ENCODE peak calls at places on chromosomes 7 and 10, in four cellular contexts. A, V, K and Y are unnamed samples.

GRCh38 chr10:11595395-11595692 is 16.1 kb downstream of the USP6NL start:
- DNase-seq in K (no peak), V (no peak), A (no peak), Y (no peak)

GRCh38 chr7:117217636-117218035 is 105.2 kb downstream of the WNT2 start:
- DNase-seq in V (no peak), K (no peak), A (peak), Y (no peak)

GRCh38 chr10:29253096-29254029 is 35.5 kb upstream of the LYZL1 start:
- DNase-seq in V (no peak), A (no peak), K (no peak), Y (no peak)

GRCh38 chr7:140640060-140640611 is 477 bp downstream of the DENND2A start:
- DNase-seq in K (peak), A (no peak), V (no peak), Y (no peak)

GRCh38 chr7:145462463-145462862 is 626.6 kb upstream of the TPK1 start:
- DNase-seq in A (no peak), V (no peak), K (no peak), Y (no peak)

GRCh38 chr10:97623277-97623676 is 10.0 kb downstream of the MORN4 start:
- DNase-seq in V (no peak), K (no peak), A (no peak), Y (no peak)

GRCh38 chr10:131187886-131188285 is 123.6 kb downstream of the TCERG1L start:
- DNase-seq in V (no peak), A (no peak), K (no peak), Y (no peak)

GRCh38 chr7:2518101-2518500 is 1.5 kb upstream of the LFNG start:
- DNase-seq in A (no peak), K (no peak), V (no peak), Y (no peak)

GRCh38 chr7:117997862-117998825 is 124.9 kb upstream of the CTTNBP2 start:
- DNase-seq in A (no peak), V (no peak), K (no peak), Y (no peak)

GRCh38 chr10:4174197-4174596 is 389.2 kb upstream of the KLF6 start:
- DNase-seq in V (no peak), K (no peak), A (no peak), Y (peak)

GRCh38 chr7:13986208-13986607 is 3.3 kb downstream of the ETV1 start:
- DNase-seq in A (no peak), K (no peak), V (no peak), Y (no peak)

GRCh38 chr7:26653430-26653911 is 210.9 kb downstream of the SKAP2 start:
- DNase-seq in A (no peak), K (no peak), V (no peak), Y (no peak)

GRCh38 chr10:80697926-80698325 is 160.2 kb downstream of the SH2D4B start:
- DNase-seq in A (no peak), K (no peak), V (no peak), Y (no peak)

GRCh38 chr10:27742926-27743735 is 2.5 kb downstream of the MKX start:
- DNase-seq in K (peak), V (peak), A (no peak), Y (no peak)

GRCh38 chr10:86104156-86104555 is 262.4 kb downstream of the GRID1 start:
- DNase-seq in V (no peak), A (no peak), K (no peak), Y (no peak)

GRCh38 chr10:28241766-28242399 is 61.0 kb downstream of the MPP7 start:
- DNase-seq in V (no peak), K (peak), A (peak), Y (peak)

GRCh38 chr7:128366986-128367385 is 5.5 kb upstream of the PRRT4 start:
- DNase-seq in A (no peak), K (no peak), V (no peak), Y (no peak)

GRCh38 chr10:29386347-29386999 is 97.6 kb downstream of the LYZL1 start:
- DNase-seq in V (no peak), A (no peak), K (no peak), Y (peak)

GRCh38 chr7:150340875-150341262 is 560 bp downstream of the RARRES2 start:
- DNase-seq in A (no peak), K (no peak), V (no peak), Y (no peak)

GRCh38 chr10:93757766-93758509 is at the start of gene LGI1:
- DNase-seq in A (no peak), K (no peak), V (no peak), Y (no peak)

GRCh38 chr10:103789771-103790201 is 65.6 kb downstream of the SH3PXD2A start:
- DNase-seq in K (no peak), A (no peak), V (no peak), Y (no peak)

GRCh38 chr7:69429817-69430501 is 168.3 kb upstream of the AUTS2 start:
- DNase-seq in A (no peak), V (no peak), K (peak), Y (no peak)

GRCh38 chr7:6228865-6229264 is 43.6 kb downstream of the CYTH3 start:
- DNase-seq in K (no peak), V (no peak), A (no peak), Y (no peak)

GRCh38 chr10:28644647-28645046 is 32.7 kb upstream of the BAMBI start:
- DNase-seq in A (no peak), K (no peak), V (no peak), Y (peak)

GRCh38 chr7:28686418-28686800 is 271.7 kb downstream of the TRIL start:
- DNase-seq in A (peak), K (peak), V (no peak), Y (no peak)

GRCh38 chr10:71421075-71421434 is 24.3 kb downstream of the CDH23 start:
- DNase-seq in V (peak), A (no peak), K (no peak), Y (no peak)

GRCh38 chr10:114285961-114286441 is 46.9 kb downstream of the VWA2 start:
- DNase-seq in V (no peak), A (no peak), K (no peak), Y (no peak)

GRCh38 chr7:150381096-150381495 is 2.0 kb downstream of the ZNF775 start:
- DNase-seq in K (no peak), A (no peak), V (no peak), Y (no peak)

GRCh38 chr7:152759655-152760383 is at the start of gene ACTR3B:
- DNase-seq in K (peak), V (peak), A (peak), Y (peak)

GRCh38 chr10:11058965-11059364 is 41.3 kb downstream of the CELF2 start:
- DNase-seq in A (peak), V (no peak), K (no peak), Y (no peak)

GRCh38 chr7:27133409-27134157 is 3.0 kb upstream of the HOXA4 start:
- DNase-seq in A (no peak), V (no peak), K (no peak), Y (no peak)

GRCh38 chr7:35424869-35425495 is 171.1 kb upstream of the TBX20 start:
- DNase-seq in K (no peak), V (peak), A (peak), Y (peak)

GRCh38 chr10:31693499-31693898 is 235.1 kb downstream of the ARHGAP12 start:
- DNase-seq in A (no peak), V (no peak), K (no peak), Y (no peak)

GRCh38 chr10:95389982-95390381 is 99.2 kb upstream of the PDLIM1 start:
- DNase-seq in V (no peak), K (no peak), A (no peak), Y (no peak)

GRCh38 chr10:95388072-95388471 is 97.3 kb upstream of the PDLIM1 start:
- DNase-seq in V (no peak), A (no peak), K (no peak), Y (no peak)

GRCh38 chr10:95388539-95388938 is 97.7 kb upstream of the PDLIM1 start:
- DNase-seq in V (no peak), A (no peak), K (no peak), Y (no peak)

GRCh38 chr10:95387383-95387782 is 96.6 kb upstream of the PDLIM1 start:
- DNase-seq in A (no peak), K (no peak), V (no peak), Y (no peak)

DNA sequence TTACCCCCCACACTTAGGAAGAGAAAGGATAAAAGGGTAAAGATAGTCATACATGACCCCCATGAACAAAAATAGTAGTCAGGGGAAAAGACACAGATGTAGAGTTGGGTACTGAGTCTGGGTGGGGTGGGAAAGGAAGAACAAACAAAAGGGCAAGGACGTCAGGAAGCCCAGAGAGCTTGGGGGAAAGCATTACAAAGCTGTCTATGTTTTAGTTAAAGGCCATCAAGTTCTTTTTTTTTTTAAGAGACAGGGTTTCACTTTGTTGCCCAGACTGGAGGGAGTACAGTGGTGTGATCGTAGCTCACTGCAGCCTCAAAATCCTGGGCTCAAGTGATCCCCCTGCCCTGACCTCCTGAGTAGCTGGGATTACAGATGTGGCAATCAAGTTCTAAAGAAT is 98.4 kb upstream of the PDLIM1 start:
- DNase-seq in K (no peak), V (no peak), A (no peak), Y (no peak)
- H3K27ac ChIP-seq in K (peak), V (no peak), A (no peak), Y (no peak)

GRCh38 chr7:738723-739454 is 11.8 kb upstream of the PRKAR1B start:
- DNase-seq in A (no peak), K (no peak), V (no peak), Y (no peak)

GRCh38 chr7:738241-738640 is 11.2 kb upstream of the PRKAR1B start:
- DNase-seq in K (no peak), A (no peak), V (no peak), Y (no peak)

GRCh38 chr7:739964-740942 is 13.2 kb upstream of the PRKAR1B start:
- DNase-seq in V (no peak), A (no peak), K (no peak), Y (no peak)

GRCh38 chr7:741191-741671 is 14.2 kb upstream of the PRKAR1B start:
- DNase-seq in A (no peak), V (no peak), K (no peak), Y (no peak)

DNA sequence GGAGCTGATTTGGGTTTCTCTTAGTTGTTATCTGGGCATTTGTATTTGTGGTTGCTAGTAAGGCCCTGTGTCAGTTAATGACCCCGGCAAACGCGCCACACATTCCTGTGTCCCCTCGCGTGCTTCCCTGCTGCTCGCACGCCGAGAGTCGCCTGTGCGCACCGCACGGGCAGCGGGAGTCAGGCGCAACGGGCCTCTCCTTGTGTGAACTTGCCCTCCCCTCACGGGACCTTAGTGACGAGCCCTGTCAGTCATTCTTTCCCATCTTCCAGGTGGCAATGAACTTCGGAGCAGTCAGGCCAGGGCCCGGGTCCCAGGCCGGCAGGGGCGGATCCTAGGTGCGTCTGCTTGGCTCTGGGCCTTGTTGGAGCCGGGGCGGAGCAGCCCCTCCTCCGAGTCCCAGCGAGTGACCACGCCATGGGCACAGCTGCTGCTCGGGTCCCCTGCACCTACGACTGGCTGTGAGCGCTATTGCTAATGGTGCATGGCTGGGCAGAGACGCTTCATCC is 12.4 kb upstream of the PRKAR1B start:
- DNase-seq in V (no peak), K (no peak), A (no peak), Y (no peak)
- H3K27ac ChIP-seq in V (no peak), K (no peak), A (no peak), Y (no peak)

GRCh38 chr7:47491637-47492036 is 90.3 kb downstream of the TNS3 start:
- DNase-seq in A (no peak), V (no peak), K (no peak), Y (no peak)
- H3K27ac ChIP-seq in A (no peak), V (no peak), K (no peak), Y (no peak)

GRCh38 chr7:91291902-91292301 is 27.7 kb downstream of the FZD1 start:
- DNase-seq in A (no peak), V (no peak), K (no peak), Y (no peak)

GRCh38 chr7:91289633-91290260 is 25.5 kb downstream of the FZD1 start:
- DNase-seq in A (no peak), V (no peak), K (no peak), Y (no peak)

GRCh38 chr7:91293136-91293535 is 28.9 kb downstream of the FZD1 start:
- DNase-seq in A (no peak), V (no peak), K (no peak), Y (no peak)

GRCh38 chr7:91292506-91292905 is 28.3 kb downstream of the FZD1 start:
- DNase-seq in K (no peak), V (no peak), A (no peak), Y (no peak)

DNA sequence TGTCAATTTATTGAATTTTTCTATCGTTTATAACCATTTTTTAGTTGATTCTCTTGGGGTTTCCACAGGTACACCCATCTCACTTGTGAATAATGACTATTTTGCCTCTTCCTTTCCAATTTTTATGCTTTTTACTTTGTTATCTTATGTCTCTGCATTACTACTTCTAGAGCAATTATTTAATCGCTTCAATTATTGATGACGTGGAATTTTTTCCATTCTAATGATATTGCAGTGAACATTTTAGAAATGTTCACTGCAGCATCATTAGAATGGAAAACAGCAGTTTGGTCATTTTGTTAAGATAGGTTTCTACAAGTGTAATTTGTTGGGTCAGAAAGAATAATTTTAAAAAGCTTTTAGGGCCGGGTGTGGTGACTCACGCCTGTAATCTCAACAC is 27.1 kb downstream of the FZD1 start:
- DNase-seq in V (no peak), K (no peak), A (no peak), Y (no peak)
- H3K27ac ChIP-seq in V (no peak), K (no peak), A (no peak), Y (no peak)

GRCh38 chr10:122304054-122304579 is 33.0 kb downstream of the BTBD16 start:
- DNase-seq in A (no peak), V (no peak), K (no peak), Y (no peak)
- H3K27ac ChIP-seq in A (no peak), V (no peak), K (no peak), Y (no peak)

GRCh38 chr10:126421745-126422144 is 33.5 kb upstream of the ADAM12 start:
- DNase-seq in K (no peak), A (peak), V (no peak), Y (no peak)

GRCh38 chr10:126425051-126425450 is 36.8 kb upstream of the ADAM12 start:
- DNase-seq in K (no peak), A (no peak), V (no peak), Y (no peak)

GRCh38 chr10:126420571-126421275 is 32.4 kb upstream of the ADAM12 start:
- DNase-seq in V (no peak), K (no peak), A (no peak), Y (no peak)

GRCh38 chr10:126423779-126424491 is 35.7 kb upstream of the ADAM12 start:
- DNase-seq in K (no peak), V (no peak), A (no peak), Y (no peak)

GRCh38 chr10:126422561-126422960 is 34.3 kb upstream of the ADAM12 start:
- DNase-seq in V (no peak), K (no peak), A (no peak), Y (no peak)
- H3K27ac ChIP-seq in V (no peak), K (no peak), A (no peak), Y (no peak)

GRCh38 chr7:96305915-96306314 is 16.0 kb downstream of the SLC25A13 start:
- DNase-seq in A (no peak), V (no peak), K (no peak), Y (no peak)

GRCh38 chr7:96303105-96303685 is 18.7 kb downstream of the SLC25A13 start:
- DNase-seq in V (no peak), K (no peak), A (no peak), Y (no peak)

GRCh38 chr7:96306385-96307125 is 15.3 kb downstream of the SLC25A13 start:
- DNase-seq in A (no peak), K (no peak), V (no peak), Y (no peak)

GRCh38 chr7:96304573-96304972 is 17.3 kb downstream of the SLC25A13 start:
- DNase-seq in K (no peak), V (no peak), A (no peak), Y (no peak)

DNA sequence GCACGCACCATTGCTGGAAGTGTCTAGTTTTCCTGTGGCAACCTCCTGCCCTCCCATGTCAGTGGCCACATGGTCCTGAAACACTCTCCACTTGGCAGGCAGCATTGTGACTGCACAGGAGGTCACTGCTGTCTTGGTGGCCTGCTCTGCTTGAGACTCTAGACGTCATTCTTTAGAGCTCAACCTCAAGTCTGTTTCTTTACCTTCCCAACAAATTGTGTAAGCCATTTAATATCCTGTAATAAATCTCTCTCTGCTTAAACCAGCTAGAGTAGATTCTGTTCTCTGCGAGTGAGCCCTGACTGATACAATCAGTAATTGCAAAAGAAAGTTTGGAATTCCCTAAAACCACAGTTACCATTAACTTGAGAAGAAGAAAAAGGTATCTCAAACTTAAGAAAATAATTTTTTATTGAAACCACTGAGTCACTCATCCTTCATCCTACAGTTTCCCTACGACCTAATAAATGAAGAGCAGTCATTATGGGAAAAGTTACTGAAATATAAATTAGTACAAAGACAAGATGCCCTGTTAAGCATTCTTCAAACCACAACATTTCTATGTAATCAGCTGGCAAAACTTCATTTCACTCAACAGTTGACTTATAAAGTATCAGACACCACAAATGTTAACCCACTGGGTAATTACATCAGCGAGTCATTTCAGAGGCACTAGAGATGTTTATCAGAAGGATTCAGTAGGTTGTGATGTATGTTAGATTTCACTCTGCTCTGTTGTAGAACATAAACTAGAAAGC is 18.0 kb downstream of the SLC25A13 start:
- DNase-seq in K (no peak), V (no peak), A (no peak), Y (no peak)
- H3K27ac ChIP-seq in K (no peak), V (no peak), A (no peak), Y (no peak)

DNA sequence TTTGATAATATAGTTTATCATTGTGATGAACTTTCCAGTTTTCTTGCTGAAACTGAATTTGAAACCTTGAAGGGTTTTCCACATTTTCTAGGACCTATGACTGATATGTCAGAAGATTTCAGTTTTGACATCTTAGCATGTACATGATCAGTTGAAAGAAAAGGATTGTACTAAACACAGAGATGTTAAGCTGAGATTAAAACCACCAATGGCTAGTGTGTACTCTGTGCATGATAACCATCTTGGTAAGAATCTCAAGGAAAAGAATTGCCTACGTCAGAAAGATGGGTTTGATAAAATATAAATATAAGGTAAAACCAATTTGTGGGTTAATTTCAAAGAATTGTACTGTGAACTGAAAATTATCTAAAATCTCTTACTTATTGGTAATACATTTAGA is 776.4 kb downstream of the GATA3 start:
- DNase-seq in A (no peak), K (no peak), V (no peak), Y (no peak)
- H3K27ac ChIP-seq in A (no peak), K (no peak), V (no peak), Y (no peak)